ENCODE peak calls at places on chromosomes 16 and 17, in seven cellular contexts. O is gastrocnemius medialis; B is K562; U is hippocampal formation; K is psoas muscle; T is activated T-cell treated with anti-CD3 and anti-CD28 coated beads, Interleukin-2, amount 50 U/mL, for 48 hours; R is uterus. E is an unnamed sample.

GRCh38 chr17:32621612-32622312 is 135.0 kb downstream of the CDK5R1 start:
- DNase-seq in O (no peak), K (no peak), R (no peak), B (no peak), T (no peak), U (no peak), E (no peak)

GRCh38 chr16:66516808-66517585 is 32.9 kb downstream of the TK2 start:
- DNase-seq in R (peak), K (peak), T (peak), B (peak), U (peak), O (peak), E (peak)

GRCh38 chr17:82929676-82930042 is 89.8 kb upstream of the ZNF750 start:
- DNase-seq in T (no peak), K (peak), U (no peak), R (no peak), B (no peak), O (no peak), E (no peak)

GRCh38 chr17:36823850-36824677 is 113.2 kb upstream of the LHX1 start:
- DNase-seq in U (no peak), K (no peak), R (no peak), B (no peak), T (no peak), O (no peak), E (no peak)

GRCh38 chr17:61488878-61489718 is 36.9 kb downstream of the TBX4 start:
- DNase-seq in B (no peak), R (no peak), K (no peak), T (no peak), U (no peak), O (no peak), E (no peak)

GRCh38 chr17:78561166-78561565 is 16.0 kb downstream of the DNAH17 start:
- DNase-seq in R (no peak), U (no peak), B (no peak), O (no peak), K (peak), T (no peak), E (no peak)

GRCh38 chr17:73503560-73503959 is 140.7 kb downstream of the SDK2 start:
- DNase-seq in B (peak), K (no peak), O (no peak), U (no peak), T (no peak), R (no peak), E (no peak)

GRCh38 chr17:2936771-2937321 is 126.6 kb downstream of the OR1D5 start:
- DNase-seq in T (no peak), R (no peak), B (no peak), U (no peak), O (no peak), K (no peak), E (no peak)

GRCh38 chr17:16178836-16179235 is 36.5 kb downstream of the NCOR1 start:
- DNase-seq in T (no peak), K (no peak), U (no peak), O (no peak), R (no peak), B (no peak), E (no peak)

GRCh38 chr16:3645504-3646347 is 8.8 kb upstream of the DNASE1 start:
- DNase-seq in B (peak), R (no peak), T (peak), K (no peak), U (no peak), O (no peak), E (peak)

GRCh38 chr16:67372664-67373063 is 20.6 kb downstream of the TPPP3 start:
- DNase-seq in T (no peak), U (no peak), K (no peak), B (no peak), O (no peak), R (no peak), E (no peak)

GRCh38 chr16:8568231-8568617 is 22.1 kb downstream of the TMEM114 start:
- DNase-seq in O (no peak), R (no peak), U (no peak), T (no peak), K (no peak), B (no peak), E (no peak)

GRCh38 chr16:57224651-57225335 is 20.3 kb upstream of the ARL2BP start:
- DNase-seq in B (no peak), T (no peak), O (no peak), K (no peak), U (no peak), R (no peak), E (no peak)

GRCh38 chr17:50129303-50129945 is 536 bp downstream of the SAMD14 start:
- DNase-seq in O (no peak), B (no peak), U (no peak), T (peak), K (peak), R (no peak), E (no peak)

GRCh38 chr16:89122322-89122831 is 28.7 kb downstream of the ACSF3 start:
- DNase-seq in T (no peak), U (no peak), R (no peak), K (peak), B (no peak), O (no peak), E (no peak)

GRCh38 chr16:24753437-24753836 is 24.0 kb downstream of the TNRC6A start:
- DNase-seq in O (no peak), T (peak), K (no peak), R (no peak), U (no peak), B (no peak), E (no peak)

GRCh38 chr17:21313320-21313719 is 28.8 kb downstream of the MAP2K3 start:
- DNase-seq in T (no peak), U (no peak), O (no peak), R (no peak), B (no peak), K (peak), E (no peak)

GRCh38 chr17:4704991-4705390 is 1.1 kb upstream of the PELP1 start:
- DNase-seq in B (no peak), O (no peak), T (no peak), U (no peak), R (no peak), K (no peak), E (no peak)

GRCh38 chr17:29241015-29241963 is 5.4 kb upstream of the CRYBA1 start:
- DNase-seq in B (no peak), O (no peak), R (no peak), T (peak), U (peak), K (peak), E (peak)